ENCODE peak calls at places on chromosome 4, in eight cellular contexts. C, I, O, K, B, G, Z and R are unnamed samples.

GRCh38 chr4:186726440-186727148 is 2.9 kb upstream of the FAT1 start:
- DNase-seq in C (peak), I (no peak), O (peak), K (no peak), B (peak), G (peak), Z (peak), R (peak)

GRCh38 chr4:155972098-155972497 is 18.4 kb upstream of the CTSO start:
- DNase-seq in C (no peak), I (no peak), O (peak), K (no peak), B (peak), G (peak), Z (no peak), R (peak)

GRCh38 chr4:40325406-40326019 is 9.6 kb upstream of the CHRNA9 start:
- DNase-seq in C (peak), I (no peak), O (peak), K (no peak), B (peak), G (peak), Z (peak), R (peak)

GRCh38 chr4:132818091-132818490 is 331.0 kb upstream of the PCDH10 start:
- DNase-seq in C (peak), I (no peak), O (no peak), K (no peak), B (no peak), G (no peak), Z (no peak), R (no peak)

GRCh38 chr4:163590609-163591264 is 96.2 kb downstream of the TMA16 start:
- DNase-seq in C (no peak), I (no peak), O (no peak), K (no peak), B (no peak), G (no peak), Z (no peak), R (peak)

GRCh38 chr4:168071304-168071703 is 21.0 kb upstream of the ANXA10 start:
- DNase-seq in C (no peak), I (no peak), O (no peak), K (no peak), B (no peak), G (no peak), Z (no peak), R (no peak)

GRCh38 chr4:30436394-30436793 is 283.8 kb upstream of the PCDH7 start:
- DNase-seq in C (no peak), I (no peak), O (no peak), K (no peak), B (no peak), G (no peak), Z (no peak), R (no peak)

GRCh38 chr4:111781611-111782010 is 363.6 kb upstream of the FAM241A start:
- DNase-seq in C (no peak), I (no peak), O (no peak), K (peak), B (no peak), G (no peak), Z (no peak), R (peak)

GRCh38 chr4:8756816-8757215 is 114.8 kb downstream of the HMX1 start:
- DNase-seq in C (no peak), I (peak), O (no peak), K (no peak), B (no peak), G (no peak), Z (no peak), R (no peak)

GRCh38 chr4:111943796-111944203 is 201.5 kb upstream of the FAM241A start:
- DNase-seq in C (peak), I (no peak), O (peak), K (no peak), B (peak), G (peak), Z (peak), R (peak)

GRCh38 chr4:53019485-53020382 is 157.6 kb downstream of the RASL11B start:
- DNase-seq in C (no peak), I (no peak), O (peak), K (peak), B (peak), G (peak), Z (no peak), R (no peak)

GRCh38 chr4:47410271-47410670 is 53.2 kb downstream of the COMMD8 start:
- DNase-seq in C (no peak), I (no peak), O (no peak), K (no peak), B (no peak), G (no peak), Z (no peak), R (peak)

GRCh38 chr4:77917075-77917474 is 54.4 kb downstream of the MRPL1 start:
- DNase-seq in C (no peak), I (no peak), O (no peak), K (no peak), B (no peak), G (no peak), Z (no peak), R (peak)

GRCh38 chr4:38563703-38564490 is 100.1 kb upstream of the KLF3 start:
- DNase-seq in C (no peak), I (no peak), O (peak), K (no peak), B (no peak), G (no peak), Z (no peak), R (peak)

GRCh38 chr4:40482985-40483647 is 146.5 kb downstream of the RBM47 start:
- DNase-seq in C (peak), I (no peak), O (no peak), K (no peak), B (no peak), G (no peak), Z (peak), R (peak)

GRCh38 chr4:141352328-141352727 is 131.6 kb downstream of the ZNF330 start:
- DNase-seq in C (no peak), I (no peak), O (no peak), K (no peak), B (no peak), G (no peak), Z (no peak), R (no peak)

GRCh38 chr4:182628540-182628939 is 288.6 kb downstream of the DCTD start:
- DNase-seq in C (no peak), I (no peak), O (no peak), K (no peak), B (no peak), G (no peak), Z (no peak), R (no peak)

GRCh38 chr4:55733874-55734437 is 85.6 kb upstream of the EXOC1L start:
- DNase-seq in C (no peak), I (peak), O (peak), K (no peak), B (no peak), G (peak), Z (peak), R (peak)

GRCh38 chr4:2059034-2059725 is at the start of gene NAT8L:
- DNase-seq in C (peak), I (no peak), O (peak), K (no peak), B (peak), G (no peak), Z (no peak), R (peak)

GRCh38 chr4:20954541-20954940 is 254.3 kb downstream of the PACRGL start:
- DNase-seq in C (no peak), I (no peak), O (no peak), K (no peak), B (no peak), G (no peak), Z (no peak), R (no peak)

GRCh38 chr4:73892966-73893365 is 23.8 kb downstream of the CXCL1 start:
- DNase-seq in C (no peak), I (no peak), O (no peak), K (no peak), B (no peak), G (no peak), Z (no peak), R (no peak)

GRCh38 chr4:73609688-73610087 is 10.5 kb downstream of the RASSF6 start:
- DNase-seq in C (no peak), I (no peak), O (peak), K (peak), B (no peak), G (no peak), Z (no peak), R (no peak)

GRCh38 chr4:26884486-26884988 is 23.9 kb downstream of the STIM2 start:
- DNase-seq in C (no peak), I (no peak), O (no peak), K (no peak), B (no peak), G (no peak), Z (no peak), R (no peak)